ENCODE peak calls at places on chromosomes 5 and 9, in eight cellular contexts. Z is A549; X is right lobe of liver; I is ovary; D is CD8-positive, alpha-beta T cell; L is GM23248; S is thoracic aorta; B is heart right ventricle. G is an unnamed sample.

GRCh38 chr5:138760448-138761110 is 7.4 kb downstream of the CTNNA1 start:
- DNase-seq in Z (no peak), X (no peak), I (no peak), D (no peak), L (peak), S (no peak), B (no peak), G (no peak)

GRCh38 chr5:20833081-20833627 is 845.2 kb upstream of the CDH18 start:
- DNase-seq in Z (no peak), X (no peak), I (no peak), D (no peak), L (no peak), S (no peak), B (no peak), G (no peak)

GRCh38 chr5:151683444-151683843 is 3.3 kb downstream of the SPARC start:
- DNase-seq in Z (no peak), X (no peak), I (no peak), D (no peak), L (peak), S (no peak), B (no peak), G (no peak)

GRCh38 chr9:129278391-129279237 is 100.6 kb upstream of the IER5L start:
- DNase-seq in Z (peak), X (peak), I (peak), D (no peak), L (peak), S (no peak), B (no peak), G (peak)

GRCh38 chr9:134175291-134175807 is 11.0 kb upstream of the RNU6ATAC start:
- DNase-seq in Z (peak), X (peak), I (peak), D (no peak), L (peak), S (no peak), B (no peak), G (no peak)

GRCh38 chr9:123322771-123323481 is 33.1 kb upstream of the CRB2 start:
- DNase-seq in Z (no peak), X (no peak), I (no peak), D (peak), L (no peak), S (no peak), B (no peak), G (no peak)

GRCh38 chr5:80591352-80591751 is 21.3 kb upstream of the ANKRD34B start:
- DNase-seq in Z (no peak), X (no peak), I (no peak), D (no peak), L (peak), S (no peak), B (no peak), G (no peak)

GRCh38 chr5:758698-759053 is 25.9 kb downstream of the ZDHHC11B start:
- DNase-seq in Z (no peak), X (peak), I (peak), D (no peak), L (no peak), S (no peak), B (no peak), G (peak)

GRCh38 chr5:125829349-125829748 is 593.9 kb upstream of the GRAMD2B start:
- DNase-seq in Z (no peak), X (no peak), I (no peak), D (no peak), L (no peak), S (no peak), B (no peak), G (no peak)

GRCh38 chr5:17360879-17361278 is 137.2 kb upstream of the TAF11L2 start:
- DNase-seq in Z (no peak), X (no peak), I (no peak), D (no peak), L (no peak), S (no peak), B (no peak), G (no peak)

GRCh38 chr9:130999265-130999623 is 9.7 kb upstream of the LAMC3 start:
- DNase-seq in Z (no peak), X (no peak), I (no peak), D (no peak), L (no peak), S (no peak), B (no peak), G (no peak)

GRCh38 chr5:125326114-125326513 is 579.7 kb upstream of the ZNF608 start:
- DNase-seq in Z (peak), X (no peak), I (no peak), D (no peak), L (peak), S (no peak), B (no peak), G (no peak)

GRCh38 chr9:74861773-74862172 is 25.9 kb downstream of the TRPM6 start:
- DNase-seq in Z (no peak), X (no peak), I (no peak), D (no peak), L (no peak), S (no peak), B (no peak), G (no peak)

GRCh38 chr9:129026442-129027223 is 1.5 kb downstream of the SH3GLB2 start:
- DNase-seq in Z (no peak), X (no peak), I (no peak), D (no peak), L (peak), S (no peak), B (no peak), G (no peak)

GRCh38 chr9:10251490-10251889 is 361.3 kb downstream of the PTPRD start:
- DNase-seq in Z (no peak), X (no peak), I (no peak), D (no peak), L (no peak), S (no peak), B (no peak), G (no peak)

GRCh38 chr9:26812217-26812616 is 80.4 kb downstream of the CAAP1 start:
- DNase-seq in Z (no peak), X (no peak), I (no peak), D (no peak), L (no peak), S (no peak), B (no peak), G (no peak)

GRCh38 chr5:172713113-172713808 is 57.7 kb downstream of the DUSP1 start:
- DNase-seq in Z (peak), X (peak), I (peak), D (peak), L (peak), S (no peak), B (peak), G (peak)

GRCh38 chr9:103397868-103398600 is 402.9 kb downstream of the CYLC2 start:
- DNase-seq in Z (peak), X (no peak), I (no peak), D (no peak), L (peak), S (no peak), B (no peak), G (no peak)

GRCh38 chr9:71663216-71663615 is 105.1 kb downstream of the CEMIP2 start:
- DNase-seq in Z (no peak), X (no peak), I (no peak), D (no peak), L (no peak), S (no peak), B (no peak), G (no peak)

GRCh38 chr5:97142521-97143254 is at the start of gene LIX1:
- DNase-seq in Z (peak), X (no peak), I (no peak), D (no peak), L (peak), S (no peak), B (no peak), G (no peak)

GRCh38 chr9:138098908-138099791 is 221.6 kb downstream of the CACNA1B start:
- DNase-seq in Z (no peak), X (peak), I (no peak), D (no peak), L (no peak), S (no peak), B (no peak), G (no peak)

GRCh38 chr5:153818626-153819025 is 220.1 kb downstream of the FAM114A2 start:
- DNase-seq in Z (no peak), X (no peak), I (no peak), D (no peak), L (peak), S (no peak), B (no peak), G (no peak)

GRCh38 chr5:54261596-54261995 is 48.8 kb downstream of the ARL15 start:
- DNase-seq in Z (no peak), X (no peak), I (no peak), D (no peak), L (no peak), S (no peak), B (no peak), G (no peak)

GRCh38 chr5:108924457-108924961 is 176.8 kb downstream of the FER start:
- DNase-seq in Z (peak), X (no peak), I (no peak), D (no peak), L (no peak), S (no peak), B (no peak), G (no peak)

GRCh38 chr5:125106881-125107280 is 360.4 kb upstream of the ZNF608 start:
- DNase-seq in Z (no peak), X (no peak), I (no peak), D (no peak), L (no peak), S (no peak), B (no peak), G (no peak)

GRCh38 chr5:889075-889710 is 3.4 kb downstream of the BRD9 start:
- DNase-seq in Z (no peak), X (no peak), I (no peak), D (no peak), L (no peak), S (no peak), B (no peak), G (no peak)

GRCh38 chr5:141040093-141040762 is 10.9 kb upstream of the PCDHB1 start:
- DNase-seq in Z (peak), X (peak), I (peak), D (no peak), L (peak), S (no peak), B (peak), G (peak)

GRCh38 chr5:80250801-80251200 is 5.0 kb downstream of the SERINC5 start:
- DNase-seq in Z (no peak), X (no peak), I (no peak), D (no peak), L (no peak), S (no peak), B (no peak), G (no peak)

GRCh38 chr9:97502222-97502983 is 937 bp downstream of the TMOD1 start:
- DNase-seq in Z (no peak), X (peak), I (no peak), D (no peak), L (no peak), S (no peak), B (peak), G (no peak)

GRCh38 chr5:39518516-39518915 is 93.7 kb upstream of the DAB2 start:
- DNase-seq in Z (peak), X (no peak), I (no peak), D (no peak), L (peak), S (no peak), B (no peak), G (no peak)

GRCh38 chr9:114371986-114372917 is 15.5 kb downstream of the AKNA start:
- DNase-seq in Z (no peak), X (peak), I (peak), D (no peak), L (peak), S (no peak), B (no peak), G (peak)

GRCh38 chr5:10856646-10857332 is 95.8 kb upstream of the DAP start:
- DNase-seq in Z (peak), X (no peak), I (peak), D (no peak), L (peak), S (no peak), B (peak), G (peak)

GRCh38 chr9:137441289-137441934 is at the start of gene ENTPD8:
- DNase-seq in Z (peak), X (peak), I (peak), D (no peak), L (peak), S (no peak), B (peak), G (peak)

GRCh38 chr9:20788526-20789421 is 104.7 kb downstream of the FOCAD start:
- DNase-seq in Z (no peak), X (no peak), I (no peak), D (no peak), L (no peak), S (no peak), B (no peak), G (no peak)

GRCh38 chr5:153903321-153903720 is 135.4 kb downstream of the FAM114A2 start:
- DNase-seq in Z (no peak), X (no peak), I (no peak), D (no peak), L (peak), S (no peak), B (no peak), G (no peak)

GRCh38 chr5:150155258-150156032 is at the start of gene PDGFRB:
- DNase-seq in Z (no peak), X (no peak), I (peak), D (peak), L (peak), S (peak), B (peak), G (peak)

GRCh38 chr5:150153957-150154617 is 1.6 kb downstream of the PDGFRB start:
- DNase-seq in Z (peak), X (no peak), I (no peak), D (no peak), L (peak), S (no peak), B (peak), G (no peak)

GRCh38 chr5:150156033-150156381 is 362 bp upstream of the PDGFRB start:
- DNase-seq in Z (no peak), X (no peak), I (no peak), D (no peak), L (no peak), S (no peak), B (no peak), G (no peak)

GRCh38 chr5:150153483-150153882 is 2.2 kb downstream of the PDGFRB start:
- DNase-seq in Z (no peak), X (no peak), I (no peak), D (no peak), L (no peak), S (no peak), B (no peak), G (no peak)

DNA sequence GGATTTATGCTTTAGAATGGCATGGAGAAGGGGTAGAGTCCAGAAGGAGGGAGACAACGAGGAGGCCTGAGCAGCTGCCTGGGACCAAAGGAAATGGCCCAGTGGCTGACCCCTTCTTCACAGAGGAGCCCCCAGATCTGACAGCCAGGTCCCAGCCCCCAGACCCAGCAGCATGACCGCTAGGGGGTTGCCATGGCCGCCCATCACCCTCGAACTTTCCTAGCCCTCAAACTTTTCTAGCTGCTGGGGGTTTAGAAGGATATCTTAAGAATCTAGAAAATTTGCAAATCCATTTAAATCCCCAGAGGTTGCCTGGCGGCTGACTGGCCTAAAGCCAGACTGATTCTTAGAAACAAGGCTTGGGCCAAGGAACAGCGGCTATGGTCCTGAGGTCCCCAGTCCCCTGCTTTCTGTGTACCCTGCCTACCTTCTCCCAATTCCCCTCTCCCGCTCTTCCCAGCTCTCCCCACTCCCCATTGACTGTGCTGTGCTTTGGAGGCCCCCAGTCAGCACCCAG is 969 bp downstream of the PDGFRB start:
- DNase-seq in Z (no peak), X (no peak), I (no peak), D (no peak), L (peak), S (no peak), B (no peak), G (no peak)
- H3K27ac ChIP-seq in Z (no peak), X (peak), I (peak), D (no peak), L (peak), S (peak), B (peak), G (peak)

GRCh38 chr5:156913719-156914370 is 49.2 kb downstream of the TIMD4 start:
- DNase-seq in Z (no peak), X (no peak), I (no peak), D (no peak), L (no peak), S (no peak), B (no peak), G (no peak)
- H3K4me3 ChIP-seq in Z (no peak), X (no peak), I (no peak), D (peak), L (no peak), S (no peak), B (no peak), G (no peak)

GRCh38 chr9:35920004-35920658 is 10.8 kb downstream of the SPAAR start:
- DNase-seq in Z (no peak), X (peak), I (no peak), D (no peak), L (peak), S (no peak), B (no peak), G (no peak)
- H3K27ac ChIP-seq in Z (no peak), X (peak), I (no peak), D (no peak), L (peak), S (no peak), B (peak), G (no peak)

GRCh38 chr5:75465480-75465879 is 45.9 kb downstream of the CERT1 start:
- DNase-seq in Z (no peak), X (no peak), I (no peak), D (no peak), L (peak), S (no peak), B (no peak), G (no peak)

GRCh38 chr5:75469017-75469416 is 42.4 kb downstream of the CERT1 start:
- DNase-seq in Z (no peak), X (no peak), I (no peak), D (no peak), L (no peak), S (no peak), B (no peak), G (no peak)

GRCh38 chr5:75471193-75471592 is 40.2 kb downstream of the CERT1 start:
- DNase-seq in Z (no peak), X (no peak), I (no peak), D (no peak), L (no peak), S (no peak), B (no peak), G (no peak)

GRCh38 chr5:75466317-75466716 is 45.1 kb downstream of the CERT1 start:
- DNase-seq in Z (no peak), X (no peak), I (no peak), D (no peak), L (no peak), S (no peak), B (no peak), G (no peak)

GRCh38 chr5:75468593-75468992 is 42.8 kb downstream of the CERT1 start:
- DNase-seq in Z (no peak), X (no peak), I (no peak), D (no peak), L (no peak), S (no peak), B (no peak), G (no peak)
- H3K4me3 ChIP-seq in Z (no peak), X (no peak), I (no peak), D (no peak), L (no peak), S (no peak), B (no peak), G (no peak)

GRCh38 chr9:33295571-33295970 is 5.3 kb downstream of the NFX1 start:
- DNase-seq in Z (no peak), X (no peak), I (no peak), D (no peak), L (no peak), S (no peak), B (no peak), G (no peak)

GRCh38 chr9:33304367-33304766 is 14.1 kb downstream of the NFX1 start:
- DNase-seq in Z (no peak), X (no peak), I (no peak), D (no peak), L (no peak), S (no peak), B (no peak), G (no peak)

GRCh38 chr9:33306037-33306436 is 15.7 kb downstream of the NFX1 start:
- DNase-seq in Z (no peak), X (no peak), I (no peak), D (no peak), L (no peak), S (no peak), B (no peak), G (no peak)

GRCh38 chr9:33297455-33297854 is 7.1 kb downstream of the NFX1 start:
- DNase-seq in Z (no peak), X (no peak), I (no peak), D (no peak), L (no peak), S (no peak), B (no peak), G (peak)

DNA sequence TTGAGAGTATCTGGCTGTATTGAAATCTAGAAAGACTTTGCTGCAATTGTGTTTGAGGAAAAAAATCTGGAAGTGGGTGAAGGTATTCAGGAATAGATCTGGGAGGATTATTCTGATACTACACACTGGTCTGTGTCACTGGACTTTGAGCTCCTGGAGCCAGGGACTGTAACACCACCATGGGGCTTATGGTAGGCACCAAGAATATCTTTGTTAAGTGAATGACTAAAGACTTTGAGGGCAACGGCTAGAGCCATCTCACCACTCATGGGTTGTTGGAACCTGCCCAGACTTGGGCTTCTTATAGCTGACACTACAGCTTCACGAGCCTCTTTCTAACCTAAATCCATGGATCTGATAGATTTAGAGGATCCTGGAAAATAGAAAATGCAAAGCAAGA is 10.2 kb downstream of the NFX1 start:
- DNase-seq in Z (no peak), X (no peak), I (no peak), D (no peak), L (peak), S (no peak), B (no peak), G (no peak)
- H3K27ac ChIP-seq in Z (no peak), X (no peak), I (no peak), D (no peak), L (no peak), S (no peak), B (peak), G (no peak)

GRCh38 chr5:175654807-175655206 is 3.1 kb upstream of the HRH2 start:
- DNase-seq in Z (no peak), X (no peak), I (no peak), D (no peak), L (no peak), S (no peak), B (no peak), G (no peak)

GRCh38 chr5:175658299-175659145 is 651 bp downstream of the HRH2 start:
- DNase-seq in Z (no peak), X (no peak), I (no peak), D (no peak), L (no peak), S (no peak), B (no peak), G (no peak)

GRCh38 chr5:175657593-175658271 is at the start of gene HRH2:
- DNase-seq in Z (peak), X (no peak), I (no peak), D (no peak), L (no peak), S (no peak), B (peak), G (peak)

GRCh38 chr5:175655411-175655810 is 2.5 kb upstream of the HRH2 start:
- DNase-seq in Z (no peak), X (no peak), I (no peak), D (no peak), L (no peak), S (no peak), B (no peak), G (no peak)

GRCh38 chr5:175656966-175657365 is 905 bp upstream of the HRH2 start:
- DNase-seq in Z (no peak), X (no peak), I (no peak), D (no peak), L (no peak), S (no peak), B (no peak), G (no peak)
- H3K4me3 ChIP-seq in Z (peak), X (no peak), I (no peak), D (no peak), L (no peak), S (no peak), B (peak), G (no peak)

GRCh38 chr5:120779674-120780073 is 315.6 kb downstream of the PRR16 start:
- DNase-seq in Z (no peak), X (no peak), I (no peak), D (no peak), L (peak), S (no peak), B (no peak), G (no peak)

GRCh38 chr5:120778491-120779293 is 314.6 kb downstream of the PRR16 start:
- DNase-seq in Z (no peak), X (no peak), I (no peak), D (no peak), L (peak), S (no peak), B (no peak), G (no peak)
- H3K27ac ChIP-seq in Z (no peak), X (no peak), I (no peak), D (no peak), L (peak), S (no peak), B (no peak), G (no peak)